ENCODE peak calls at places on chromosomes 1 and 21, in seven cellular contexts. P, A, U, G, S, R and D are unnamed samples.

GRCh38 chr1:198278922-198279321 is 122.1 kb downstream of the NEK7 start:
- DNase-seq in S (no peak), U (no peak), A (no peak), G (no peak), P (no peak), R (no peak), D (no peak)

GRCh38 chr21:25997788-25998611 is 172.6 kb downstream of the APP start:
- DNase-seq in S (no peak), P (no peak), R (no peak), A (peak), U (peak), G (no peak), D (peak)

GRCh38 chr1:1630191-1630964 is 1.6 kb upstream of the MMP23B start:
- DNase-seq in R (no peak), U (peak), S (peak), P (peak), A (peak), G (peak), D (no peak)

GRCh38 chr1:206048582-206048981 is 4.4 kb upstream of the RHEX start:
- DNase-seq in G (no peak), S (no peak), P (no peak), A (peak), R (no peak), U (no peak), D (peak)

GRCh38 chr1:160865316-160865715 is 2.6 kb upstream of the CD244 start:
- DNase-seq in R (no peak), A (no peak), U (no peak), S (no peak), P (no peak), G (no peak), D (peak)

GRCh38 chr1:178126790-178127189 is 32.9 kb downstream of the RASAL2 start:
- DNase-seq in A (no peak), U (no peak), R (no peak), S (no peak), P (peak), G (no peak), D (peak)

GRCh38 chr1:40251456-40251855 is 3.7 kb downstream of the TMCO2 start:
- DNase-seq in P (no peak), U (no peak), R (no peak), G (no peak), A (no peak), S (no peak), D (no peak)

GRCh38 chr1:159867322-159868064 is 5.0 kb upstream of the VSIG8 start:
- DNase-seq in S (peak), R (no peak), G (no peak), U (peak), P (no peak), A (peak), D (peak)

GRCh38 chr1:8810987-8811386 is 6.5 kb downstream of the RERE start:
- DNase-seq in A (no peak), R (no peak), S (no peak), P (no peak), G (no peak), U (no peak), D (no peak)

GRCh38 chr1:236064674-236065508 is at the start of gene NID1:
- DNase-seq in R (peak), A (peak), S (peak), U (peak), P (peak), G (peak), D (peak)

GRCh38 chr1:112956503-112957132 is 622 bp upstream of the SLC16A1 start:
- DNase-seq in A (no peak), P (peak), U (no peak), R (no peak), G (peak), S (no peak), D (no peak)

GRCh38 chr1:54584575-54584974 is 36.5 kb downstream of the ACOT11 start:
- DNase-seq in R (no peak), U (no peak), G (no peak), S (no peak), A (no peak), P (no peak), D (no peak)

GRCh38 chr1:92298573-92299476 is at the start of the genes GLMN and RPAP2:
- DNase-seq in U (peak), A (peak), S (peak), P (peak), G (peak), R (peak), D (peak)
- TF ChIP-seq CTCF in U (peak), A (no peak), S (no peak), P (peak), G (no peak), R (no peak), D (no peak)

DNA sequence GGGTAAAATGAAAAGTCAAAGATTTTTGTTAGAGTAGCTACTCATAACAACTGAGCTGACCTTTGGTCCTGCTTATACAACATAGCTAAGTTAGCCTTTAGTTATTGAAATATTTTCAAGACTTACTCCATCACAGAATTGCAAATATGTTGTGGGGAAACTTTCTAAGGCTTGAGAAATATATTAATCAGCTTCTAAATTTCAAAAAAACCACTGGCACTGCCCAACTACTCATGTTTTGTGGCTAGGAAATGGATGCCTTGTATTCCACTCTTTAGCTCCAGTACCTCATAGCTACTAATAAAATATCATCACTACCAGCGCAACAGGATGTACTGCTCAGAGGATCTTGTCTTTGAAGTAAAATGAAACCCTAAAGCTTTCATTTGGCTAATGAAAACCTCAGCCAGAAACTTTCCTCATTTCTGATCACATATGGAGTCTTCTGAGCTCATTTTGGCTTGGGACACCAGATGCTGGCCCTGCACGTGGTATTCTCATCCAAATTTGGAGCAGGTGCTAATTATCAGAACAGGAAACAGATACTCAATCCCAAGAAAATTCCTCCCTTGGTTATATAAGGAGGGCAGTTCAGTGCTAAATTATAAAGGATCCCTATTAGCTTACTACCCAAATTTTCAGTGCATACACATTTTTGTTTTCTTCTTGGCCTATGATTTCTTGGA is 690.7 kb downstream of the ADGRL2 start:
- DNase-seq in A (no peak), R (no peak), S (no peak), P (no peak), U (no peak), G (no peak), D (no peak)
- TF ChIP-seq CTCF in A (no peak), R (no peak), S (no peak), P (no peak), U (no peak), G (no peak), D (no peak)

DNA sequence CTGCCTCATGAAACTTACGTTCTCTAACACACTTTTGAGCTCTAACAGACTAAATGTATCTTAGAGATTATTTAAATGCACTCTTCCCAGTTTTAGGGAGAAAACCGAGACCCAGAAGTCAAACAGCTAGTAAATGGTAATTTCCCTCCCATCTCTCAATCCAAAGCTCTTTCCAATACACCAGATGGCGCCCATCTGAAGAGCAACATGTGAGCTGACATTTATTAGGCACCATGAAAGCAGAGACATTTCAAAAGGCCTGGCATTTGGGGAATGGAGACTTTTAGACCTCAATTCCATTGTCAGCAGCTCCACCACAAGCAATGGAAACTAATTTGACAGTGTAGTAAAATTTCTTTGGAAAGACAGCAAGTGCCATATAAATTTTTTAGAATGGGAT is 191.4 kb downstream of the DAB1 start:
- DNase-seq in R (no peak), P (no peak), A (no peak), G (no peak), S (no peak), U (no peak), D (no peak)
- TF ChIP-seq CTCF in R (no peak), P (no peak), A (no peak), G (no peak), S (no peak), U (no peak), D (no peak)

DNA sequence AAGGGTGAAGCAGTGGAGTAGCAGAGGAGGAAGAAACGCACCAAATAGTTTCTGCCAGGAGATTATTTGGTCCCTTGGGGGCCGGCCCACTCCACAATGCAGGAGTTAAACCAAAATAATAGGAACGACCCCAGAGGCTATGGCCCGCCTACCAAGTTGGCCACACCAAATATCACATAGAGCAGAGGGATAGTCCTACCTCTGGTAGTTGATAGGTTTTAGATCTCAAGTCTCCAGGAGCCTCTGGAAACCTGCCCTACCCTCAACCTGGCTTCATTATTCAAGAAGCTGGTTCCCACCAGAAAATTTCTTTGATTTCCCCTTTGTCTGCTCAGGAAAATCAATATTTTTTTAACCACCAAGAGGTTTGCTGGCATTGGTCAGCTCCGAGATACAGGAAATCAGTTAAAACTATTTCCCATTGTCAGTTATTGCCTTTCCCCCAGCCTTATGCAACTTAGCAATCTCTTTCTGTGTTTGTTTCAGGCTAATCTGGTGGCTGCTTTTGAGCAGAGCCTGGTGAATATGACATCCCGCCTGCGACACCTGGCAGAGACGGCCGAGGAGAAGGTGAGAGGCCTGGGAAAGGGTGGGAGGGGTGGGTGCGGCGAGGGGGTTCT is 35.5 kb upstream of the IPO9 start:
- DNase-seq in S (no peak), R (no peak), G (no peak), A (no peak), U (no peak), P (no peak), D (no peak)
- TF ChIP-seq CTCF in S (no peak), R (no peak), G (peak), A (no peak), U (no peak), P (no peak), D (no peak)